ENCODE peak calls at places on chromosomes 7 and 10, in five cellular contexts. One of them, this sample, is unnamed. For H3K36me3, the result is how much of the 10 kb centered on the place peaks cover.

GRCh38 chr10:58253184-58253583 is 14.5 kb downstream of the IPMK start:
- DNase-seq in GM23248: no peak
- DNase-seq in psoas muscle: no peak
- DNase-seq in thoracic aorta: no peak
- DNase-seq in OCI-LY7: no peak
- DNase-seq in this sample: no peak

GRCh38 chr7:137954614-137955013 is 47.3 kb downstream of the CREB3L2 start:
- DNase-seq in GM23248: peak
- DNase-seq in psoas muscle: no peak
- DNase-seq in thoracic aorta: no peak
- DNase-seq in OCI-LY7: no peak
- DNase-seq in this sample: no peak

GRCh38 chr7:116434820-116435341 is 64.7 kb upstream of the CAV2 start:
- DNase-seq in GM23248: peak
- DNase-seq in psoas muscle: no peak
- DNase-seq in thoracic aorta: no peak
- DNase-seq in OCI-LY7: no peak
- DNase-seq in this sample: no peak

GRCh38 chr7:1359681-1360485 is 99.4 kb downstream of the MICALL2 start:
- DNase-seq in GM23248: no peak
- DNase-seq in psoas muscle: no peak
- DNase-seq in thoracic aorta: no peak
- DNase-seq in OCI-LY7: no peak
- DNase-seq in this sample: no peak

GRCh38 chr10:73771722-73772279 is 10.0 kb upstream of the CHCHD1 start:
- DNase-seq in GM23248: peak
- DNase-seq in psoas muscle: peak
- DNase-seq in thoracic aorta: no peak
- DNase-seq in OCI-LY7: peak
- DNase-seq in this sample: peak

GRCh38 chr7:13850185-13850752 is 139.2 kb downstream of the ETV1 start:
- DNase-seq in GM23248: peak
- DNase-seq in psoas muscle: no peak
- DNase-seq in thoracic aorta: no peak
- DNase-seq in OCI-LY7: no peak
- DNase-seq in this sample: peak

GRCh38 chr10:83817797-83818196 is 321.5 kb upstream of the GHITM start:
- DNase-seq in GM23248: no peak
- DNase-seq in psoas muscle: no peak
- DNase-seq in thoracic aorta: no peak
- DNase-seq in OCI-LY7: no peak
- DNase-seq in this sample: no peak

GRCh38 chr7:115024276-115024675 is 102.4 kb downstream of the MDFIC start:
- DNase-seq in GM23248: no peak
- DNase-seq in psoas muscle: no peak
- DNase-seq in thoracic aorta: no peak
- DNase-seq in OCI-LY7: no peak
- DNase-seq in this sample: no peak

GRCh38 chr7:20647051-20647450 is 31.6 kb downstream of the ABCB5 start:
- DNase-seq in GM23248: no peak
- DNase-seq in psoas muscle: no peak
- DNase-seq in thoracic aorta: no peak
- DNase-seq in OCI-LY7: no peak
- DNase-seq in this sample: no peak

GRCh38 chr7:40977533-40977932 is 725.4 kb downstream of the INHBA start:
- DNase-seq in GM23248: no peak
- DNase-seq in psoas muscle: no peak
- DNase-seq in thoracic aorta: no peak
- DNase-seq in OCI-LY7: no peak
- DNase-seq in this sample: no peak

GRCh38 chr7:47556511-47557180 is 25.3 kb downstream of the TNS3 start:
- DNase-seq in GM23248: peak
- DNase-seq in psoas muscle: no peak
- DNase-seq in thoracic aorta: no peak
- DNase-seq in OCI-LY7: no peak
- DNase-seq in this sample: no peak

GRCh38 chr10:21479553-21480315 is 45.7 kb downstream of the SKIDA1 start:
- DNase-seq in GM23248: no peak
- DNase-seq in psoas muscle: no peak
- DNase-seq in thoracic aorta: no peak
- DNase-seq in OCI-LY7: no peak
- DNase-seq in this sample: no peak

GRCh38 chr10:92756233-92757065 is 66.7 kb downstream of the HHEX start:
- DNase-seq in GM23248: no peak
- DNase-seq in psoas muscle: no peak
- DNase-seq in thoracic aorta: no peak
- DNase-seq in OCI-LY7: peak
- DNase-seq in this sample: no peak

GRCh38 chr7:76011437-76011836 is 17.0 kb upstream of the TMEM120A start:
- DNase-seq in GM23248: peak
- DNase-seq in psoas muscle: peak
- DNase-seq in thoracic aorta: no peak
- DNase-seq in OCI-LY7: peak
- DNase-seq in this sample: no peak

GRCh38 chr7:92632791-92633190 is 42.6 kb upstream of the FAM133B start:
- DNase-seq in GM23248: no peak
- DNase-seq in psoas muscle: no peak
- DNase-seq in thoracic aorta: no peak
- DNase-seq in OCI-LY7: no peak
- DNase-seq in this sample: no peak

GRCh38 chr10:68330852-68331454 is 911 bp upstream of the HNRNPH3 start:
- DNase-seq in GM23248: peak
- DNase-seq in psoas muscle: peak
- DNase-seq in thoracic aorta: no peak
- DNase-seq in OCI-LY7: peak
- DNase-seq in this sample: no peak

GRCh38 chr7:112023786-112024185 is 182.4 kb downstream of the DOCK4 start:
- DNase-seq in GM23248: no peak
- DNase-seq in psoas muscle: no peak
- DNase-seq in thoracic aorta: no peak
- DNase-seq in OCI-LY7: no peak
- DNase-seq in this sample: no peak

GRCh38 chr10:60937784-60938654 is 6.0 kb downstream of the RHOBTB1 start:
- DNase-seq in GM23248: peak
- DNase-seq in psoas muscle: no peak
- DNase-seq in thoracic aorta: peak
- DNase-seq in OCI-LY7: no peak
- DNase-seq in this sample: no peak

GRCh38 chr10:4671451-4672145 is 154.4 kb upstream of the AKR1E2 start:
- DNase-seq in GM23248: peak
- DNase-seq in psoas muscle: no peak
- DNase-seq in thoracic aorta: no peak
- DNase-seq in OCI-LY7: no peak
- DNase-seq in this sample: no peak

GRCh38 chr7:24713850-24714675 is 43.2 kb downstream of the GSDME start:
- DNase-seq in GM23248: no peak
- DNase-seq in psoas muscle: no peak
- DNase-seq in thoracic aorta: no peak
- DNase-seq in OCI-LY7: no peak
- DNase-seq in this sample: no peak

GRCh38 chr10:116133641-116134040 is 139.4 kb downstream of the GFRA1 start:
- DNase-seq in GM23248: no peak
- DNase-seq in psoas muscle: no peak
- DNase-seq in thoracic aorta: no peak
- DNase-seq in OCI-LY7: no peak
- DNase-seq in this sample: no peak

GRCh38 chr7:44081266-44081748 is 1.0 kb downstream of the POLM start:
- DNase-seq in GM23248: peak
- DNase-seq in psoas muscle: peak
- DNase-seq in thoracic aorta: no peak
- DNase-seq in OCI-LY7: peak
- DNase-seq in this sample: peak

GRCh38 chr7:122970740-122971725 is 24.5 kb downstream of the TAS2R16 start:
- DNase-seq in GM23248: no peak
- DNase-seq in psoas muscle: no peak
- DNase-seq in thoracic aorta: no peak
- DNase-seq in OCI-LY7: no peak
- DNase-seq in this sample: no peak

GRCh38 chr10:8305871-8306652 is 251.6 kb downstream of the GATA3 start:
- DNase-seq in GM23248: no peak
- DNase-seq in psoas muscle: no peak
- DNase-seq in thoracic aorta: no peak
- DNase-seq in OCI-LY7: no peak
- DNase-seq in this sample: no peak

GRCh38 chr7:107725138-107725740 is 18.7 kb upstream of the CBLL1 start:
- DNase-seq in GM23248: peak
- DNase-seq in psoas muscle: no peak
- DNase-seq in thoracic aorta: no peak
- DNase-seq in OCI-LY7: peak
- DNase-seq in this sample: peak

GRCh38 chr7:19920705-19921104 is 147.3 kb upstream of the TMEM196 start:
- DNase-seq in GM23248: no peak
- DNase-seq in psoas muscle: no peak
- DNase-seq in thoracic aorta: no peak
- DNase-seq in OCI-LY7: no peak
- DNase-seq in this sample: no peak

GRCh38 chr7:108015740-108016139 is 12.8 kb upstream of the LAMB1 start:
- DNase-seq in GM23248: no peak
- DNase-seq in psoas muscle: no peak
- DNase-seq in thoracic aorta: no peak
- DNase-seq in OCI-LY7: no peak
- DNase-seq in this sample: no peak

GRCh38 chr7:41047789-41048191 is 655.1 kb downstream of the INHBA start:
- DNase-seq in GM23248: peak
- DNase-seq in psoas muscle: peak
- DNase-seq in thoracic aorta: no peak
- DNase-seq in OCI-LY7: no peak
- DNase-seq in this sample: no peak

GRCh38 chr10:26483554-26483953 is 45.4 kb downstream of the APBB1IP start:
- DNase-seq in GM23248: no peak
- DNase-seq in psoas muscle: no peak
- DNase-seq in thoracic aorta: no peak
- DNase-seq in OCI-LY7: no peak
- DNase-seq in this sample: no peak

GRCh38 chr7:157431173-157431950 is 94.6 kb downstream of the DNAJB6 start:
- DNase-seq in GM23248: no peak
- DNase-seq in psoas muscle: no peak
- DNase-seq in thoracic aorta: no peak
- DNase-seq in OCI-LY7: no peak
- DNase-seq in this sample: no peak

DNA sequence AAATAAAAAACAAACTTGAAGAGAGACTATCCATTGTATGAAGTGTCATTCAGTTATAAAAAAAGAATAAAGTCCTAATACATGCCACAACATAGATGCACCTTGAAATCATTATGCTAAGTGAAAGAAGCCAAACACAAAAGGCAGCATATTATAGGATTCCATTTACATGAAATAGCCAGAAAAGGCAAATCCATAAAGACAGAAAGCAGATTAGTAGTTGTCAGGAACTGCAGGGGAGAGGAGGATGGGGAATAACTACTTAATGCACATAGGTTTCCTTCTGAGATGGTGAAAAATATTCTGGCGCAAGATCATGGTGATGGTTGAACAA is 6.6 kb upstream of the PON1 start:
- DNase-seq in GM23248: no peak
- DNase-seq in psoas muscle: no peak
- DNase-seq in thoracic aorta: no peak
- DNase-seq in OCI-LY7: no peak
- DNase-seq in this sample: no peak
- H3K4me3 ChIP-seq in GM23248: peak
- H3K4me3 ChIP-seq in psoas muscle: peak
- H3K4me3 ChIP-seq in thoracic aorta: peak
- H3K4me3 ChIP-seq in OCI-LY7: no peak
- H3K4me3 ChIP-seq in this sample: peak

DNA sequence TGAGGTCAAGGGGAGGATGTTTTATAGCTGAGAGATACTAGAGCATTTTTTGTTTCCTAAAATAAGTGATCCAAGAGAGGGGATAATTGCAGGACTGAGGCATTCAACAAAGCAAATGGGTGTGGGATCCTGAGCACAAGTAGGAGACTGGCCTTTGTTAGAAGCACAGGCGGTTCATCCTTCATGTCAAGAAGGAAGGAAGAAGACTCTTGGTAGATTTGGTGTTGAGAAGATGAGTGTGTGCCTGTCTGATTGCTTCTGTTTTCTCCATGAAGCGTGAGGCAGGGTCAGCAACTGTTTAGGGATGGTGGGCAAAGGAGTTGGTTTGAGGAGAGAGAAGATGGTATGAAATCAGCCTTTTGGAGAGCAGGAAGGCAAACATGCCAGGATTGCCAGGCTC is 27.6 kb downstream of the STRIP2 start:
- DNase-seq in GM23248: no peak
- DNase-seq in psoas muscle: no peak
- DNase-seq in thoracic aorta: no peak
- DNase-seq in OCI-LY7: no peak
- DNase-seq in this sample: no peak
- H3K36me3 ChIP-seq in GM23248: under half
- H3K36me3 ChIP-seq in psoas muscle: half or more
- H3K36me3 ChIP-seq in thoracic aorta: under half
- H3K36me3 ChIP-seq in OCI-LY7: under half
- H3K36me3 ChIP-seq in this sample: under half

DNA sequence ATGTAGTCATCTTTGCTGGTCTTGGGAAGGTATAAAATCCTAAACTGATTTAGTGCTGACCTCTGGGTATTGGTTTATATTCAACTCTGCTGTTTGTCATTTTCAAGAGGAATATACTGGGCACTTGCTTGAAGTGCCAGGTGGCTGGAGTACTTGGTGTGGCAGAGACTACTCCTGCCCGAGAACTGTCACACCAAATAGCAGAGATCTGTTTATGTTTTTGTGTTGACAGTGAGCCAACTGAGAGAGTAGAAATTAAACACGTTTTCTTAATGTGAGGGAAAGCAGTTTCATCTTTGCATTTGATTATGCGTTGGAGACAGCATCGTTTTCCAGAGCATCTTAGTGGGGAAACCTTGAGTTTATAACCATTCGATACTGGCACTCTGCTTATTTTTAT is 174.4 kb downstream of the CDCA7L start:
- DNase-seq in GM23248: no peak
- DNase-seq in psoas muscle: no peak
- DNase-seq in thoracic aorta: no peak
- DNase-seq in OCI-LY7: no peak
- DNase-seq in this sample: no peak
- H3K4me3 ChIP-seq in GM23248: no peak
- H3K4me3 ChIP-seq in psoas muscle: no peak
- H3K4me3 ChIP-seq in thoracic aorta: no peak
- H3K4me3 ChIP-seq in OCI-LY7: no peak
- H3K4me3 ChIP-seq in this sample: no peak

DNA sequence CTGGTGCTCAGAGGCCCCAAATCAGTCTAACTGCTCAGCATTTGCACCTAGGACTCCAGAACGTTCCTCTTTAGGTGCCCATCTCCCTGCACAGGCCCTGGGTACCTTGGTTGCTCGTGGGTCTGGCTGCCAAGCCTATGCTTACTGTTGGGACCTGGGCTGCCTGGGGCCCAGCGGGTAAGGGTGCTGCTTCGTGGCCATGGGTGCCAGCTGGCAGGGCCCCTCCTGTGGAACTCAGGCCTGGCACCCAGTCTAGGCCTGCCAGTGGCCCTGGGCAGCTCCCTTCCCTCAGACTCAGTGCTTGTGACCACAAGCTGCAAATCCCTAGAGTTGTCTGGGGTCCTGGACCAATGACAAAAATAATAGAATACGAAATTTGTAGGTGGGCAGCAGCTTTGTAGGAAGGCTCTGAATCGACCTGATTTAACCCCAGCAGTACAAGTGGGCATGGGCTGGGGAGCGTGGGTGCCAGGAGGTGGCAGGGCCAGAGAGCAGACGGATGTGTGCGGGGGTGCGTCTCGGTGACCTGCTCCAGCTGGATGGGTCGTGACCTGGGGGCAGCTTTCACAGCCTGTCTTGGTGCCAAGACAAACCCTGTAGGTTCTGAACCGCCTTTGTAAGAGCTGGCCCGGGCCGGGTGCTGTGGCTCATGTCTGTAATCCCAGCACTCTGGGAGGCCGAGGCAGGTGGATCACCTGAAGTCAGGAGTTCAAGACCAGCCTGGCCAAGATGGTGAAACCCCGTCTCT is 69.7 kb downstream of the MKI67 start:
- DNase-seq in GM23248: no peak
- DNase-seq in psoas muscle: no peak
- DNase-seq in thoracic aorta: no peak
- DNase-seq in OCI-LY7: no peak
- DNase-seq in this sample: no peak
- H3K36me3 ChIP-seq in GM23248: under half
- H3K36me3 ChIP-seq in psoas muscle: under half
- H3K36me3 ChIP-seq in thoracic aorta: under half
- H3K36me3 ChIP-seq in OCI-LY7: under half
- H3K36me3 ChIP-seq in this sample: half or more

This sample was measured in CD4-positive, CD25-positive, alpha-beta regulatory T cell.